ENCODE peak calls at places on chromosomes 5 and 9, in six cellular contexts. J is NB4; G is cardiac muscle cell; U is AG09319; D is left lung; P is activated CD8-positive, alpha-beta T cell treated with anti-CD3 and anti-CD28 coated beads for 36 hours. V is an unnamed sample.

GRCh38 chr5:142405814-142406395 is 81.1 kb upstream of the SPRY4 start:
- DNase-seq in J (no peak), G (no peak), U (no peak), D (no peak), P (no peak), V (no peak)

GRCh38 chr9:105205787-105206511 is 38.5 kb upstream of the SLC44A1 start:
- DNase-seq in J (no peak), G (peak; percentile 97), U (peak; percentile 75), D (no peak), P (no peak), V (no peak)

GRCh38 chr9:37994639-37995347 is 74.2 kb downstream of the SHB start:
- DNase-seq in J (peak; percentile 76), G (peak; percentile 61), U (no peak), D (peak; percentile 88), P (peak; percentile 73), V (no peak)

GRCh38 chr9:37618817-37619216 is 26.4 kb upstream of the TOMM5 start:
- DNase-seq in J (no peak), G (peak; percentile 46), U (no peak), D (no peak), P (no peak), V (no peak)

GRCh38 chr5:151589878-151590570 is 1.1 kb downstream of the FAT2 start:
- DNase-seq in J (no peak), G (no peak), U (no peak), D (no peak), P (no peak), V (no peak)

GRCh38 chr5:134568761-134569725 is 43.6 kb downstream of the JADE2 start:
- DNase-seq in J (no peak), G (peak; percentile 84), U (no peak), D (peak; percentile 84), P (no peak), V (no peak)

GRCh38 chr5:138276402-138277054 is 2.1 kb upstream of the GFRA3 start:
- DNase-seq in J (peak; percentile 12), G (no peak), U (no peak), D (no peak), P (no peak), V (no peak)

GRCh38 chr5:1176473-1177391 is 24.7 kb upstream of the SLC6A19 start:
- DNase-seq in J (no peak), G (no peak), U (no peak), D (peak; percentile 79), P (no peak), V (no peak)

GRCh38 chr5:92613546-92613945 is 967.5 kb downstream of the NR2F1-AS1 start:
- DNase-seq in J (no peak), G (peak; percentile 17), U (no peak), D (no peak), P (no peak), V (no peak)

GRCh38 chr9:99011161-99011709 is 67.5 kb downstream of the COL15A1 start:
- DNase-seq in J (peak; percentile 41), G (peak; percentile 27), U (no peak), D (no peak), P (no peak), V (no peak)

GRCh38 chr5:75667586-75667985 is 49.7 kb downstream of the POC5 start:
- DNase-seq in J (peak; percentile 12), G (peak; percentile 14), U (no peak), D (no peak), P (no peak), V (no peak)
- TF ChIP-seq CTCF in J (no peak), G (no peak), U (peak; percentile 14), D (no peak), P (no peak), V (no peak)

GRCh38 chr5:115430374-115430773 is 114.2 kb downstream of the FEM1C start:
- DNase-seq in J (no peak), G (no peak), U (no peak), D (no peak), P (no peak), V (no peak)
- TF ChIP-seq CTCF in J (no peak), G (no peak), U (no peak), D (no peak), P (no peak), V (no peak)

DNA sequence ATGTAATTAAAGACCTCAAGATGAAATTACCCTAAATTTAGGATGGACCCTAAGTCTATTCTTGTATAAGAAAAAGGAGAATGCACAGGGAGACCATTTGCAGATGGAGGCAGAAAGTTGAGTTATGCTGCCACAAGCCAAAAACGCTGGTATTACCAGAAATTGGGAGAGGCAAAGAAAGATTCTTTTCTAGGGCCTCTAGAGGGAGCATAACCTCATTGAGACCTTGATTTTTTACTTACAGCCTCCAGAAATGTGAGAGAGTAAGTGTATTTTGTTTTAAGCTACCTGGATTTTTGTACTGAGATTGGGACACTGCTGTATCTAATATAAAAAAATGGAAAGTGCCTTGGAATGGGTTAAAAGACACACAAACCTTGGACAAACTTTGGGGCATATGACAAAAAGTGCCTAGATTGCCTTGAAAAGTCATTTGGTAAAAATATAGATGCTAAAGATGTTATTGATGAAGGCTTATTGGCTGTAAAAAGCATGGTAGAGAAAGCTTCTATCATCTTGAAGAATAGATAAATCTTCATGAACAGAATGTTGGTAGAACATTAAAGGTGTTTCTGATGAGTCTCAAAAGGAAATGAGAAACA is 174.7 kb upstream of the PRDM9 start:
- DNase-seq in J (peak; percentile 27), G (peak; percentile 39), U (no peak), D (no peak), P (no peak), V (no peak)
- TF ChIP-seq CTCF in J (peak; percentile 29), G (peak; percentile 44), U (no peak), D (no peak), P (no peak), V (no peak)

DNA sequence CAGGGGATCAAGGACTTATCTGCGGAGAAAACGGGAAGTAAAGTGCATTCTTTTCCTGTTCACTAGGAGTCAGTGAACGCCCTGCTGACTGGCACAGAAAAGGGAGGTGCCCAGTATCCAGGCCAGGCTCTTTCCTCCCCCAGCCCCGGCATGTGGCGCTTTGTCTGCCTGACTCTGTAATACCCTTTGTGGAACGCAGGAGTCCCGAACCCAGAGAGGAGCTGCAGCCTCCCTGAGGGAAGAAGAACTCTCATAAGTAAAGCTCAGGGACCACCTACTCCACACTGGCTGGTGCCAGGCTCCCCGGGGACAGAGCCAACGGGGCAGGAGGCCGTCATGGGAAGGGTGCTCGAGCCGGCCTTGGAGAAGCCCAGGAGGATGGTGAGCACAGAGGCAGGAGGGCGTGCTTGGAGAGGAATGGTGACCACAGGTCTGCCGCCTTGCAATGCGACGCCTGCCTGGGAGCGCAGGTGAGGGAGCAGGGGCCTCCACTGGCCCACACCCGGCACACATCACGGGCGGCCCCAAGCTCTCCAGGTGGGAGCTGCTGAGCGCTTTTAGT is 31.5 kb downstream of the VAV2 start:
- DNase-seq in J (peak; percentile 44), G (peak; percentile 48), U (no peak), D (peak; percentile 79), P (no peak), V (no peak)
- TF ChIP-seq CTCF in J (no peak), G (no peak), U (no peak), D (no peak), P (no peak), V (no peak)

DNA sequence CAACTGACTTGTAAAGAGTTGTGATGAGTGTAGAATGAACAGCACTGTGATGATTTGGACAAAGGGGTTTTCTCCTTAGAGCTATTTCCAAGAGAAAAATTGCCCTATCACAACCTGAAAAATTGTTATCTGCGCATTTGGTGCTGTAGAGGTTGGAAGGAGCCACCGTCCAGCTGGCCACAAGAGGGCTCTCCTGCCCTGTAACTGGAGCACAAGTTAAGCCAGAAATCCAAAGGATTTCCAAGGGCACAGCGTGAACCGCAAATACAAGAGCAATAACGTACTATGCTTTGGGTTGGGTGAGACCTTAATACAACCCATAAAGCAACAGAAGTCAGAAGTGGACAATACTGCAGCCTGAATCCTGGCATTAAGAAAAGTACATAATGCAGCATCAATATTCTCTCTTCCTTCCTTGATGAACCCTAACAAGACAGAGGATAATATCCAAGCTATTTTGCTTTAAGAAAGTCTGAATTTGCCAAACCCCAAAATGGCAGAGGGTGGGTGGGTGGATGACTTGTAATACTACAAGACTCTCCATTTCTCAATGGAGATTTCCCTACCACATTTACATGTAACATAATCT is 56.8 kb upstream of the SMIM32 start:
- DNase-seq in J (peak; percentile 57), G (peak; percentile 83), U (peak; percentile 36), D (peak; percentile 57), P (peak; percentile 43), V (peak; percentile 68)
- TF ChIP-seq CTCF in J (peak; percentile 80), G (peak; percentile 98), U (peak; percentile 98), D (peak; percentile 52), P (peak; percentile 34), V (peak; percentile 69)

DNA sequence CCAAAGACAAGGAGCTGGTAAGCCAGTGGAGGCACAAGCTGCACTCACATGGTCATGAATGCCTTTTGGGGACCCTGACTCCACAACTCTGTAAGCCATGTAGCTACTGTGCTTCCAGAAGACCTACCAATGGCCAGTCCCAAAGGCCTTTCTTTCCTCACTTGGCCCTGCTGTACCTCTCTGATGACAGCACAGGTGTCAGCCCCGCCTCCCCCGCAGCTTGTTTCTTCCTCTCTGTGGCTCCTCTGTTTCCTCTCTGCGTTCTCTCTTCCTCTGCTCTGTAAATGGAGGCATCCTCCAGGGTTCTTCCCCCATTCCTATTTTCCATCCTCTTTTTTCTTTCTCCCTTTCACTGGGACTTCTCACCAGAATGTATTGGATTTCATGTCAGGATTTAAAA is 26.7 kb downstream of the SH3TC2 start:
- DNase-seq in J (no peak), G (no peak), U (no peak), D (no peak), P (peak; percentile 55), V (no peak)
- TF ChIP-seq CTCF in J (no peak), G (no peak), U (no peak), D (no peak), P (no peak), V (no peak)

DNA sequence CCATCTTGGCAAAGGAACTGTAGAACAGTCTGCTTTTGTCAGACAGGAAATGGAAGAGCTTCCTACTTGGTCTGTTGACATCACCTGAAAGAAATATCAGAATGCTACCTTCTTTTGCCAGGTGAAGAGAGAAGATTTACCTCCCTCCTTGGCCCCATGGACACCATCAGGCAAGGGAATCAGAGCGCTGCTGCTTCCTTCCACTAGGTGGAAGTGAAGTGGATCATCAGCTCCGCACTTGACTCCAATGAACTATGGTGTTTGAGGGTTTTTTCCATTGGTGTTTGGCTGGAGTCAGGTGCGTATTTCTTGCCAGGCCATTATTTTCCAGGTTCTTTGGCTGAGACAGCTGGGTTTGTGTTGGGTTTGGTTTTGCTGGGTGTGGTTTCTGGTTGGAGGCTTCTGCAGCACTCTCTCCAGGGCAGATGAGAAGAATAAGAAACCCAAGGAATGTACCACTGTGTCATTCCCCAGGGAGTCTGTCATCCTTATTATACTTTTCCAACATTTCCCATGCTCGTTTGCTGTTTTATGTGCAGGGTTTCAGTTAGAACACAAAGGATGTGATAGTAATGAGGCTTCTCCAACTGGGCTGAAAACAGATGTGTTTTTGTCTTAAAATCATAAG is 12.4 kb downstream of the SPATA31E1 start:
- DNase-seq in J (no peak), G (no peak), U (no peak), D (no peak), P (no peak), V (no peak)
- TF ChIP-seq CTCF in J (no peak), G (no peak), U (no peak), D (no peak), P (no peak), V (no peak)

V was measured in mesothelial cell of epicardium.